ENCODE peak calls at places on chromosome 14, in six cellular contexts. One of them, this sample, is unnamed.

GRCh38 chr14:24806061-24806678 is 172.2 kb upstream of the GZMB start:
- DNase-seq in ascending aorta: peak; percentile 67
- DNase-seq in HCT116: no peak
- DNase-seq in hepatocyte: peak; percentile 85
- DNase-seq in heart right ventricle: peak; percentile 69
- DNase-seq in MM.1S: peak; percentile 41
- DNase-seq in this sample: peak; percentile 6

GRCh38 chr14:34160619-34161018 is 209.7 kb upstream of the EGLN3 start:
- DNase-seq in heart right ventricle: no peak
- DNase-seq in HCT116: no peak
- DNase-seq in MM.1S: no peak
- DNase-seq in ascending aorta: no peak
- DNase-seq in hepatocyte: no peak
- DNase-seq in this sample: no peak

GRCh38 chr14:68084256-68084655 is 264.7 kb downstream of the RAD51B start:
- DNase-seq in MM.1S: no peak
- DNase-seq in ascending aorta: no peak
- DNase-seq in heart right ventricle: no peak
- DNase-seq in hepatocyte: no peak
- DNase-seq in HCT116: no peak
- DNase-seq in this sample: no peak

GRCh38 chr14:61385002-61385685 is 63.8 kb downstream of the PRKCH start:
- DNase-seq in hepatocyte: no peak
- DNase-seq in HCT116: no peak
- DNase-seq in MM.1S: no peak
- DNase-seq in heart right ventricle: no peak
- DNase-seq in ascending aorta: no peak
- DNase-seq in this sample: no peak

GRCh38 chr14:21476526-21476924 is 234 bp downstream of the RAB2B start:
- DNase-seq in HCT116: no peak
- DNase-seq in ascending aorta: no peak
- DNase-seq in MM.1S: no peak
- DNase-seq in hepatocyte: peak; percentile 93
- DNase-seq in heart right ventricle: no peak
- DNase-seq in this sample: no peak

GRCh38 chr14:99177046-99177655 is 94.8 kb downstream of the BCL11B start:
- DNase-seq in HCT116: no peak
- DNase-seq in hepatocyte: no peak
- DNase-seq in ascending aorta: peak; percentile 47
- DNase-seq in heart right ventricle: no peak
- DNase-seq in MM.1S: no peak
- DNase-seq in this sample: no peak

GRCh38 chr14:20742132-20742531 is 3.6 kb upstream of the EDDM3A start:
- DNase-seq in hepatocyte: no peak
- DNase-seq in heart right ventricle: no peak
- DNase-seq in HCT116: no peak
- DNase-seq in MM.1S: no peak
- DNase-seq in ascending aorta: no peak
- DNase-seq in this sample: no peak

GRCh38 chr14:38042356-38042755 is 165.3 kb upstream of the SSTR1 start:
- DNase-seq in MM.1S: no peak
- DNase-seq in hepatocyte: peak; percentile 35
- DNase-seq in HCT116: peak; percentile 49
- DNase-seq in heart right ventricle: no peak
- DNase-seq in ascending aorta: no peak
- DNase-seq in this sample: no peak

GRCh38 chr14:89869606-89870005 is 84.9 kb downstream of the EFCAB11 start:
- DNase-seq in heart right ventricle: no peak
- DNase-seq in HCT116: no peak
- DNase-seq in MM.1S: no peak
- DNase-seq in hepatocyte: no peak
- DNase-seq in ascending aorta: no peak
- DNase-seq in this sample: no peak

GRCh38 chr14:91867316-91867988 is at the start of gene TC2N:
- DNase-seq in HCT116: no peak
- DNase-seq in ascending aorta: no peak
- DNase-seq in MM.1S: no peak
- DNase-seq in heart right ventricle: no peak
- DNase-seq in hepatocyte: no peak
- DNase-seq in this sample: no peak

GRCh38 chr14:83257466-83258439 is 1724.1 kb upstream of the SEL1L start:
- DNase-seq in ascending aorta: no peak
- DNase-seq in hepatocyte: no peak
- DNase-seq in heart right ventricle: no peak
- DNase-seq in MM.1S: no peak
- DNase-seq in HCT116: no peak
- DNase-seq in this sample: no peak

GRCh38 chr14:58787601-58788000 is 149.8 kb downstream of the DACT1 start:
- DNase-seq in hepatocyte: no peak
- DNase-seq in HCT116: no peak
- DNase-seq in heart right ventricle: no peak
- DNase-seq in MM.1S: no peak
- DNase-seq in ascending aorta: no peak
- DNase-seq in this sample: no peak

GRCh38 chr14:68146812-68147211 is 327.2 kb downstream of the RAD51B start:
- DNase-seq in ascending aorta: no peak
- DNase-seq in HCT116: peak; percentile 81
- DNase-seq in MM.1S: no peak
- DNase-seq in hepatocyte: peak; percentile 37
- DNase-seq in heart right ventricle: no peak
- DNase-seq in this sample: no peak

GRCh38 chr14:21768116-21768874 is 94.7 kb upstream of the OR4E1 start:
- DNase-seq in HCT116: peak; percentile 32
- DNase-seq in MM.1S: peak; percentile 79
- DNase-seq in hepatocyte: peak; percentile 55
- DNase-seq in ascending aorta: no peak
- DNase-seq in heart right ventricle: no peak
- DNase-seq in this sample: no peak

GRCh38 chr14:99581371-99581770 is 22.6 kb downstream of the CCDC85C start:
- DNase-seq in heart right ventricle: no peak
- DNase-seq in MM.1S: no peak
- DNase-seq in HCT116: no peak
- DNase-seq in ascending aorta: no peak
- DNase-seq in hepatocyte: no peak
- DNase-seq in this sample: peak; percentile 40

GRCh38 chr14:89849931-89850330 is 104.6 kb downstream of the EFCAB11 start:
- DNase-seq in hepatocyte: no peak
- DNase-seq in ascending aorta: no peak
- DNase-seq in heart right ventricle: no peak
- DNase-seq in HCT116: no peak
- DNase-seq in MM.1S: no peak
- DNase-seq in this sample: no peak

GRCh38 chr14:75548544-75548943 is 26.3 kb downstream of the BATF start:
- DNase-seq in heart right ventricle: no peak
- DNase-seq in HCT116: no peak
- DNase-seq in MM.1S: no peak
- DNase-seq in ascending aorta: no peak
- DNase-seq in hepatocyte: no peak
- DNase-seq in this sample: no peak

GRCh38 chr14:103115845-103116572 is 7.3 kb upstream of the TNFAIP2 start:
- DNase-seq in hepatocyte: no peak
- DNase-seq in MM.1S: no peak
- DNase-seq in ascending aorta: no peak
- DNase-seq in heart right ventricle: no peak
- DNase-seq in HCT116: no peak
- DNase-seq in this sample: no peak

GRCh38 chr14:98233656-98234055 is 1038.3 kb downstream of the BCL11B start:
- DNase-seq in hepatocyte: no peak
- DNase-seq in HCT116: no peak
- DNase-seq in ascending aorta: no peak
- DNase-seq in heart right ventricle: no peak
- DNase-seq in MM.1S: no peak
- DNase-seq in this sample: no peak

GRCh38 chr14:54796961-54797360 is 105.7 kb downstream of the GCH1 start:
- DNase-seq in hepatocyte: no peak
- DNase-seq in ascending aorta: no peak
- DNase-seq in MM.1S: no peak
- DNase-seq in heart right ventricle: no peak
- DNase-seq in HCT116: no peak
- DNase-seq in this sample: no peak

GRCh38 chr14:36996133-36996856 is 176.1 kb downstream of the SLC25A21 start:
- DNase-seq in heart right ventricle: no peak
- DNase-seq in ascending aorta: no peak
- DNase-seq in HCT116: no peak
- DNase-seq in MM.1S: no peak
- DNase-seq in hepatocyte: no peak
- DNase-seq in this sample: no peak
- TF ChIP-seq CTCF in heart right ventricle: no peak
- TF ChIP-seq CTCF in ascending aorta: no peak
- TF ChIP-seq CTCF in HCT116: no peak
- TF ChIP-seq CTCF in MM.1S: no peak
- TF ChIP-seq CTCF in hepatocyte: no peak
- TF ChIP-seq CTCF in this sample: no peak

DNA sequence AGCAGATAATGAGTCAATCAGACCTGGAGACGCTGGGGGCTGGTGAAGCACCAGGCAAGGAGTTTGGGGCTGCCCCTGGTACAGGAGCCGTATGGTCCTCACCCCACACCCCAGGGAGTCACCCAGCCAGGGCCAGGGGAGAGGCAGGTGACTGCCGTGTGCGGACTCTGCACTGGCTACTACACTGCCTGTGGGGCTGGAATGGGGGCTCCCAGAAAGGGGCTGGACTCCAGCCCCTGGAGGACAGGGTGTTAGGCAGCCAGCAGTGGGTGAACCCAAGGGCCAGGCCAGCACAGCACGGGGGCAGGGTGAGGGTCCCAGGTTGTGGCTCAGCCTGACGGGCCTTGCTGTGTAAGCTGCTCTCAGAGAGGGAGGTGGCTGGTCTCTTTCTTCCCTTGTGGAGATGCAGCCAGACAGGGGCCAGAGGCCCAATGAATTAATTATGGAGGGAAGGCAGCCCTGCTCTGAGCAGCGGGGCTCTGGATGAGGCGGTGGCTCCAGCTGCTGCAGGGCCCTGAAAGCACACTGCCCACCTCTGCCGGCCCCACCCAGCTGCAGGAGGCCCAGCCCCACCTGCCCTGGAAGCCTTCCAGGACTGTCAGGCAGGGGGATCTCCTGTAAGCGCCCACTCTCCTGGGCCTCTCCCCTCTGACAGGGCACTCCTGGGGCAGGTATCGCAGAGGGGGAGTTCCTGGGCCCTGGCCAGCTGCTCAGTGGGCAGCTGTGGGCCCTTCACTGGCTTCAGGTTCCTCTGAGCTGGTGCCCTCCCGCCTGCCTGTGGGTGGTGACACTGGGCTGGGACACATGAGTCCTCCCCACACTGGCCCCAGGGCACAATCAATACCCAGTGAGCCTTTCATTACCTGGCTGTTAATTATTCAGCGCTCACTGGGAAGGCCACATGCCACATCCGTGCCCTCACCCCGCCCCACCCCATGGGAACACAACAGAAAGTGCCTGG is 142.5 kb upstream of the C14orf180 start:
- DNase-seq in ascending aorta: peak; percentile 64
- DNase-seq in HCT116: no peak
- DNase-seq in heart right ventricle: no peak
- DNase-seq in hepatocyte: no peak
- DNase-seq in MM.1S: no peak
- DNase-seq in this sample: no peak
- H3K4me3 ChIP-seq in ascending aorta: no peak overlapping the region
- H3K4me3 ChIP-seq in HCT116: no peak overlapping the region
- H3K4me3 ChIP-seq in heart right ventricle: peak overlapping the region; percentile 46
- H3K4me3 ChIP-seq in hepatocyte: no peak overlapping the region
- H3K4me3 ChIP-seq in MM.1S: no peak overlapping the region
- H3K4me3 ChIP-seq in this sample: peak overlapping the region; percentile 27

GRCh38 chr14:60064491-60065072 is 27.1 kb upstream of the PCNX4 start:
- DNase-seq in hepatocyte: peak; percentile 19
- DNase-seq in heart right ventricle: no peak
- DNase-seq in ascending aorta: no peak
- DNase-seq in MM.1S: peak; percentile 22
- DNase-seq in HCT116: peak; percentile 12
- DNase-seq in this sample: no peak
- TF ChIP-seq CTCF in hepatocyte: peak; percentile 67
- TF ChIP-seq CTCF in heart right ventricle: peak; percentile 61
- TF ChIP-seq CTCF in ascending aorta: peak; percentile 55
- TF ChIP-seq CTCF in MM.1S: peak; percentile 34
- TF ChIP-seq CTCF in HCT116: peak; percentile 67
- TF ChIP-seq CTCF in this sample: peak; percentile 78

GRCh38 chr14:105474478-105475268 is at the start of gene CRIP2:
- DNase-seq in ascending aorta: no peak
- DNase-seq in MM.1S: no peak
- DNase-seq in hepatocyte: peak; percentile 83
- DNase-seq in heart right ventricle: peak; percentile 57
- DNase-seq in HCT116: no peak
- DNase-seq in this sample: no peak
- H3K4me3 ChIP-seq in ascending aorta: peak within 1 kb of the TSS; percentile 65
- H3K4me3 ChIP-seq in MM.1S: peak within 1 kb of the TSS; percentile 27
- H3K4me3 ChIP-seq in hepatocyte: peak within 1 kb of the TSS; percentile 82
- H3K4me3 ChIP-seq in heart right ventricle: peak within 1 kb of the TSS; percentile 99
- H3K4me3 ChIP-seq in HCT116: peak within 1 kb of the TSS; percentile 66
- H3K4me3 ChIP-seq in this sample: peak within 1 kb of the TSS; percentile 84

DNA sequence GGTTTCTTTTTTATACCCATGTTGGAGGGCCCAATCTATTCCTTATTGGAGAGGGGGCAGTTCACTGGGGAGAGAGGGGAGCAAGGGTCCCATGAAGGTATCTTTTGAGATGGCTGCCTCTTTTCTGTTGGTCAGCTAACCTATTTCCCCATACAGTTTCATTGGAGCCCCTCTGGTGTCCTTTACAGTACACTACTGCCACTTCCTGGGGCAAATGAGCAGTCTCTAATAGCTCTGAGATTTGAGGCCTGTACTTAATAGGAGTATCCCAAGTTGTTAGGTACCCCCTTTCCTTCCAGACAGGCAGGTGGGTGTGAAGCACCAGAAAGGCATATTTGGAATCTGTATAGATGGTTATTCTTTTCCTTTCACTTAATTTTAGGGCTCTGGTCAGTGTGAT is 41.3 kb upstream of the RNU6-8 start:
- DNase-seq in ascending aorta: no peak
- DNase-seq in MM.1S: no peak
- DNase-seq in HCT116: no peak
- DNase-seq in heart right ventricle: no peak
- DNase-seq in hepatocyte: no peak
- DNase-seq in this sample: no peak
- TF ChIP-seq CTCF in ascending aorta: no peak
- TF ChIP-seq CTCF in MM.1S: no peak
- TF ChIP-seq CTCF in HCT116: peak; percentile 24
- TF ChIP-seq CTCF in heart right ventricle: no peak
- TF ChIP-seq CTCF in hepatocyte: peak; percentile 23
- TF ChIP-seq CTCF in this sample: no peak

DNA sequence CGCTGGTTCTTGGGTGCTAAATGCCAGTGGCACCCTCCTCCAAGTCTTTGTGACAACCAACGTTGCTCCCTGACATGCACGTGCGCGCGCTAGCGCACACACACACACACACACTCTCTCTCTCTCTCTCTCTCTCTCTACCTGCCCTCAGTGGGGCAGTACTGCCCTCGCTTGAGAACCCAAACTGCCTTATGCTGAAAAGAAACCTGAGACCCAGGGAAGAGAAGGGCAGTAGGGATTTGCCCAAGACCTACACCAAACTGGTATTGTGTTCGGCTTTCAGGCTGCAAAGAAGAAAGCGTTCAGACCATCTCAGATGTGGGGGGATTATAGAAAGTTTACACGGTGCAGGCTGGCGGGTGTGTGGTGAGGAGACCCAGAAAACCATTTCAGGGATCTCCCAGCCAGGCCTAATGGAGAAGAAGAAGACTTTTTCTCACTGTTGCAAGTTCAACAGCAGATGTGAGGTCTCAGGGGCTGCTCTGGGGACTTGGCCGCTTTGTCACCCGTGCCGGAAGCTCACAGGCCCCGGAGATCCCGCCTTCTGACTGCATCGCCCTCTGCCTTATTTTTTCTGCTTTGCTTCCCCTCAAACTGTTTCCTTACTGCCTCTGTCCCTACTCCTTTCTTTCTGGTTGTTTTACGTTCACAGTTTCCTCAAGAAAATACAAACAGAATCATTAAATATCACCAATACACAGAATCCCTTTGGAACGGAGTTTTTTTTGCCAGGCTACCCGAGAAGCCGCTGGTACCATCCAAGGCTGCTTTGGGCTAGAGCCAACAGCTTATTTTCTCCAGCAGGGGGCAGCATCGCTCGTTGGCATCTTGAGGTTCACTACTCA is 82.4 kb downstream of the PPM1A start:
- DNase-seq in ascending aorta: no peak
- DNase-seq in hepatocyte: peak; percentile 77
- DNase-seq in MM.1S: peak; percentile 71
- DNase-seq in heart right ventricle: peak; percentile 52
- DNase-seq in HCT116: peak; percentile 67
- DNase-seq in this sample: peak; percentile 54
- H3K4me3 ChIP-seq in ascending aorta: peak overlapping the region; percentile 39
- H3K4me3 ChIP-seq in hepatocyte: peak overlapping the region; percentile 2
- H3K4me3 ChIP-seq in MM.1S: peak overlapping the region; percentile 66
- H3K4me3 ChIP-seq in heart right ventricle: peak overlapping the region; percentile 48
- H3K4me3 ChIP-seq in HCT116: peak overlapping the region; percentile 55
- H3K4me3 ChIP-seq in this sample: peak overlapping the region; percentile 61